ENCODE peak calls at places on chromosomes 16 and 17, in four cellular contexts. H is IMR-90, Z is mesenchymal stem cell, F is H9. G is an unnamed sample.

GRCh38 chr17:31480904-31481782 is 89.7 kb downstream of the RAB11FIP4 start:
- DNase-seq in F (no peak), Z (no peak), H (no peak), G (no peak)

GRCh38 chr17:56510554-56511342 is 82.8 kb upstream of the NOG start:
- DNase-seq in F (peak; percentile 56), Z (no peak), H (no peak), G (no peak)

GRCh38 chr16:56247018-56247417 is 55.7 kb downstream of the GNAO1 start:
- DNase-seq in F (no peak), H (no peak), Z (no peak), G (no peak)

GRCh38 chr16:54867302-54867832 is 63.3 kb upstream of the IRX5 start:
- DNase-seq in Z (no peak), H (no peak), F (no peak), G (no peak)

GRCh38 chr16:57147381-57148191 is 38.3 kb downstream of the PSME3IP1 start:
- DNase-seq in H (peak; percentile 46), Z (no peak), F (peak; percentile 45), G (no peak)

GRCh38 chr17:12180644-12181261 is 160.1 kb downstream of the MAP2K4 start:
- DNase-seq in Z (peak; percentile 57), H (peak; percentile 79), F (no peak), G (peak; percentile 51)

GRCh38 chr17:33204156-33204555 is 88.9 kb downstream of the ASIC2 start:
- DNase-seq in H (no peak), F (peak; percentile 18), Z (no peak), G (no peak)

GRCh38 chr17:50440172-50440837 is 14.3 kb downstream of the ACSF2 start:
- DNase-seq in H (no peak), F (no peak), Z (no peak), G (no peak)

GRCh38 chr16:49750341-49751011 is 105.4 kb downstream of the ZNF423 start:
- DNase-seq in H (no peak), F (no peak), Z (peak; percentile 3), G (no peak)

GRCh38 chr16:84749815-84750214 is 50.0 kb downstream of the USP10 start:
- DNase-seq in Z (peak; percentile 89), F (no peak), H (no peak), G (no peak)

GRCh38 chr17:62161405-62162148 is 96.5 kb upstream of the MED13 start:
- DNase-seq in F (no peak), H (no peak), Z (no peak), G (no peak)

GRCh38 chr17:7836596-7837374 is 2.8 kb downstream of the KDM6B start:
- DNase-seq in F (peak; percentile 100), H (peak; percentile 95), Z (peak; percentile 99), G (peak; percentile 99)

GRCh38 chr17:35241520-35241919 is 1.4 kb upstream of the SLFN5 start:
- DNase-seq in H (no peak), Z (no peak), F (peak; percentile 36), G (peak; percentile 10)

GRCh38 chr17:83110755-83111154 is 31.3 kb downstream of the METRNL start:
- DNase-seq in H (peak; percentile 46), F (no peak), Z (no peak), G (no peak)

GRCh38 chr16:8374032-8374431 is 216.3 kb downstream of the TMEM114 start:
- DNase-seq in Z (no peak), H (no peak), F (no peak), G (no peak)

GRCh38 chr17:40025991-40026815 is 11.0 kb downstream of the CSF3 start:
- DNase-seq in Z (no peak), F (no peak), H (no peak), G (no peak)

GRCh38 chr17:4549781-4550533 is 5.2 kb downstream of the MYBBP1A start:
- DNase-seq in F (no peak), Z (no peak), H (no peak), G (no peak)

GRCh38 chr16:28193530-28194423 is 18.0 kb downstream of the XPO6 start:
- DNase-seq in Z (peak; percentile 77), H (peak; percentile 98), F (no peak), G (peak; percentile 77)

GRCh38 chr17:16100737-16101400 is 101.2 kb downstream of the TTC19 start:
- DNase-seq in H (no peak), Z (no peak), F (no peak), G (peak; percentile 35)

GRCh38 chr16:31271621-31272190 is 11.9 kb downstream of the ITGAM start:
- DNase-seq in Z (no peak), H (no peak), F (no peak), G (no peak)

GRCh38 chr16:78028018-78028417 is 5.7 kb downstream of the CLEC3A start:
- DNase-seq in F (no peak), Z (no peak), H (no peak), G (no peak)

GRCh38 chr17:3167574-3167973 is 29.7 kb upstream of the OR1A2 start:
- DNase-seq in Z (no peak), F (no peak), H (no peak), G (no peak)

GRCh38 chr17:17971431-17972125 is 622 bp downstream of the TOM1L2 start:
- DNase-seq in H (no peak), Z (peak; percentile 22), F (no peak), G (peak; percentile 34)

GRCh38 chr17:4497101-4497824 is 1.4 kb upstream of the SPNS2 start:
- DNase-seq in F (no peak), H (peak; percentile 52), Z (no peak), G (no peak)

GRCh38 chr17:15091825-15092224 is 173.3 kb downstream of the PMP22 start:
- DNase-seq in F (no peak), H (no peak), Z (no peak), G (peak; percentile 44)

GRCh38 chr16:84955427-84955826 is 55.9 kb downstream of the ZDHHC7 start:
- DNase-seq in F (no peak), Z (no peak), H (no peak), G (no peak)

GRCh38 chr16:48965391-48965790 is 316.2 kb downstream of the CBLN1 start:
- DNase-seq in F (no peak), Z (peak; percentile 50), H (peak; percentile 47), G (no peak)

DNA sequence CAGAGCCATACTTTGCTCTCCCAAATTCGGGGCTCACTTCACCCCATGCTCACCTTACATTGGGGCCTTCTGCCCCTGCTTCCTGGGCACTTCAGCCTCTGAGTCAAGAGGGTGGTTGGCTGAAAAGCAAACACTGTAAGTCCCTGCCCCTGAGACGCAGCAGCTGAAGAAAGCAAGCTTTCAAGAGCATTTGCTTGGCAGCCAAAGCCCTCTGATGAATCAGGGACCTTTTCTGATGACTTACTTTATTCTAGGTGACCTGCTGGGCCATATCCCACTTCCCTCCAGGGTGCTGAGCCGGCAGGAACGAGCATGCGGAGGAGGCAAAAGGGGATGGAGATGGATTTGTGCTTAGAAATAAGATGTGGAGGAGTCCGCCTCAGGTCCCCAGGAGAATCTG is 147.0 kb upstream of the TNRC6C start:
- DNase-seq in H (no peak), Z (no peak), F (peak; percentile 28), G (no peak)
- H2AK5ac ChIP-seq in H (no peak overlapping the region), Z (no peak overlapping the region), F (peak overlapping the region; percentile 25), G (no peak overlapping the region)

GRCh38 chr16:68235105-68235881 is 634 bp downstream of the ESRP2 start:
- DNase-seq in F (peak; percentile 64), Z (no peak), H (no peak), G (peak; percentile 76)

GRCh38 chr16:68235882-68236803 is at the start of gene ESRP2:
- DNase-seq in Z (no peak), F (peak; percentile 89), H (no peak), G (peak; percentile 80)

GRCh38 chr16:68233835-68234187 is 2.1 kb downstream of the ESRP2 start:
- DNase-seq in F (no peak), H (no peak), Z (no peak), G (no peak)

GRCh38 chr16:68233085-68233834 is 2.7 kb downstream of the ESRP2 start:
- DNase-seq in F (no peak), Z (no peak), H (no peak), G (no peak)

GRCh38 chr16:68234188-68235104 is 1.5 kb downstream of the ESRP2 start:
- DNase-seq in H (no peak), Z (no peak), F (peak; percentile 86), G (peak; percentile 45)
- H3K9ac ChIP-seq in H (no peak overlapping the region), Z (no peak overlapping the region), F (no peak overlapping the region), G (peak overlapping the region; percentile 91)

DNA sequence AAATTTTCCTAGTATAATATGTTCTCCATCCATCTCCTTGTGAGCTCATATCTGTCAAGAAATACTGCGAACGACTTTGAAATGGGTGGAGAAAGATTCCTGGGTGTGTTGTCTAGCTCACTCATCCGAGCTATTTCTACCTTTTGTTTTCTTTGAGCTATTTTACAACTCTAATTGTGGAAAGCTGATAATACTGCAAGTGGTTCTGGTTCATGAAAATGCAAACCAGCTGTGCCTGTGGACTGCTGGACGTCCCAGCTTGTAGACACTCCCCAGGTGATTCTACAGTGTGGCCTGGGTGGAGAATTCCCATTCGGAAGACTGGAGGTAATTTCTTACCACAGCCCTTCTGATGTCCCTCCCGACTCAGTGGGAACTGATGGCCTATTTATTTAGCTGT is 40.6 kb downstream of the CMIP start:
- DNase-seq in H (no peak), Z (no peak), F (no peak), G (no peak)
- H3K27ac ChIP-seq in H (no peak overlapping the region), Z (no peak overlapping the region), F (no peak overlapping the region), G (no peak overlapping the region)

GRCh38 chr16:89179148-89179484 is 7.6 kb downstream of the CDH15 start:
- DNase-seq in F (no peak), H (no peak), Z (no peak), G (no peak)

GRCh38 chr16:89178453-89179147 is 7.1 kb downstream of the CDH15 start:
- DNase-seq in F (no peak), H (no peak), Z (no peak), G (no peak)

GRCh38 chr16:89176147-89176690 is 4.7 kb downstream of the CDH15 start:
- DNase-seq in Z (no peak), F (no peak), H (no peak), G (no peak)

GRCh38 chr16:89176717-89177116 is 5.2 kb downstream of the CDH15 start:
- DNase-seq in F (no peak), H (no peak), Z (no peak), G (no peak)

GRCh38 chr16:89177501-89177900 is 6.0 kb downstream of the CDH15 start:
- DNase-seq in Z (no peak), F (no peak), H (no peak), G (no peak)
- H2AK5ac ChIP-seq in Z (no peak overlapping the region), F (no peak overlapping the region), H (no peak overlapping the region), G (no peak overlapping the region)

GRCh38 chr16:89981414-89981813 is 32.9 kb downstream of the DEF8 start:
- DNase-seq in F (no peak), H (no peak), Z (no peak), G (no peak)

GRCh38 chr16:89983550-89983949 is 35.0 kb downstream of the DEF8 start:
- DNase-seq in Z (no peak), H (no peak), F (no peak), G (no peak)

GRCh38 chr16:89984215-89984614 is 35.0 kb downstream of the DBNDD1 start:
- DNase-seq in F (no peak), Z (no peak), H (no peak), G (no peak)

GRCh38 chr16:89985219-89985618 is 34.0 kb downstream of the DBNDD1 start:
- DNase-seq in Z (no peak), H (no peak), F (no peak), G (no peak)

GRCh38 chr16:89982318-89982717 is 33.8 kb downstream of the DEF8 start:
- DNase-seq in Z (no peak), F (no peak), H (no peak), G (no peak)
- H3K9ac ChIP-seq in Z (no peak overlapping the region), F (no peak overlapping the region), H (no peak overlapping the region), G (no peak overlapping the region)